ENCODE peak calls at places on chromosomes 3 and 15, in ten cellular contexts. D is SK-N-MC, Q is GM12892, P is endothelial cell of umbilical vein, S is GM23338, Y is esophagus muscularis mucosa, I is stomach, Z is upper lobe of left lung, J is HepG2, X is HL-60. V is an unnamed sample.

GRCh38 chr3:42498034-42498433 is 4.4 kb upstream of the VIPR1 start:
- DNase-seq in D (no peak), Q (no peak), P (no peak), S (no peak), Y (no peak), I (peak), Z (peak), J (no peak), X (no peak), V (peak)

GRCh38 chr3:8937064-8938020 is 25.9 kb downstream of the RAD18 start:
- DNase-seq in D (no peak), Q (no peak), P (peak), S (no peak), Y (no peak), I (no peak), Z (no peak), J (peak), X (no peak), V (no peak)

GRCh38 chr15:40825661-40826088 is 2.8 kb downstream of the PPP1R14D start:
- DNase-seq in D (no peak), Q (no peak), P (no peak), S (no peak), Y (no peak), I (peak), Z (no peak), J (peak), X (no peak), V (no peak)

GRCh38 chr3:177683619-177684018 is 486.3 kb upstream of the TBL1XR1 start:
- DNase-seq in D (no peak), Q (no peak), P (no peak), S (no peak), Y (no peak), I (no peak), Z (no peak), J (no peak), X (no peak), V (no peak)

GRCh38 chr15:22224241-22224671 is 143.9 kb downstream of the OR4M2 start:
- DNase-seq in D (no peak), Q (no peak), P (no peak), S (no peak), Y (no peak), I (no peak), Z (peak), J (no peak), X (no peak), V (no peak)

GRCh38 chr3:140821493-140821892 is 120.1 kb upstream of the SLC25A36 start:
- DNase-seq in D (no peak), Q (no peak), P (no peak), S (no peak), Y (no peak), I (no peak), Z (no peak), J (no peak), X (no peak), V (no peak)

GRCh38 chr3:196117809-196118208 is 35.9 kb upstream of the TFRC start:
- DNase-seq in D (no peak), Q (no peak), P (no peak), S (no peak), Y (no peak), I (no peak), Z (no peak), J (no peak), X (peak), V (no peak)

GRCh38 chr3:135329479-135329878 is 534.4 kb downstream of the EPHB1 start:
- DNase-seq in D (no peak), Q (no peak), P (no peak), S (no peak), Y (peak), I (no peak), Z (no peak), J (no peak), X (no peak), V (no peak)

GRCh38 chr3:161069441-161070251 is 35.5 kb downstream of the B3GALNT1 start:
- DNase-seq in D (no peak), Q (peak), P (peak), S (no peak), Y (no peak), I (no peak), Z (peak), J (no peak), X (no peak), V (no peak)

GRCh38 chr3:11995061-11995460 is 9.1 kb upstream of the SYN2 start:
- DNase-seq in D (no peak), Q (no peak), P (no peak), S (peak), Y (no peak), I (no peak), Z (no peak), J (no peak), X (no peak), V (no peak)

GRCh38 chr3:129211772-129212171 is 28.1 kb upstream of the CNBP start:
- DNase-seq in D (no peak), Q (no peak), P (peak), S (no peak), Y (no peak), I (peak), Z (peak), J (peak), X (no peak), V (peak)
- TF ChIP-seq POLR2AphosphoS5 in D (no peak), Q (no peak), P (no peak), S (no peak), Y (no peak), I (peak), Z (peak), J (no peak), X (no peak), V (no peak)

DNA sequence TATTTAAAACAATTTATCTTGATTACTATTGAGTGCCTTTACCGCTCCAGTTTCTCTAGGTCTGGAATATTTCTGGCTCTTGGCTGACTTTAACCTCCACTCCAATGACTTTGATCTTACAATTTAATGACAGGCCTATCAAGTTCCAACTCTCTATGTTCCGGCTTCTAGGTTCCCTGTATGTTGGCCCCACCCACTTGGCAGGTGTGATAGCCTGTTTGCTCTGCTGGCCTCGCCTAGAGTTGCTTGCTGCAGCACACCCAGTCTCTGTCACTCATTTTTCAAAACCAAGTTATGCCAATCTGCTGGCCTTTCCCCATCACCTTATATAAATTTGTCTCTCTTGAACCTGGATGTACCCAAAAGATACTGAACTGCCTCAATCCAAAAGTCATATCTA is 428.0 kb downstream of the ROBO1 start:
- DNase-seq in D (no peak), Q (no peak), P (no peak), S (no peak), Y (no peak), I (peak), Z (no peak), J (no peak), X (no peak), V (no peak)
- TF ChIP-seq POLR2AphosphoS5 in D (no peak), Q (no peak), P (no peak), S (no peak), Y (no peak), I (no peak), Z (no peak), J (no peak), X (no peak), V (no peak)

GRCh38 chr15:88898736-88899135 is 3.4 kb upstream of the HAPLN3 start:
- DNase-seq in D (no peak), Q (no peak), P (no peak), S (peak), Y (no peak), I (no peak), Z (no peak), J (no peak), X (no peak), V (no peak)
- TF ChIP-seq POLR2AphosphoS5 in D (no peak), Q (no peak), P (no peak), S (peak), Y (no peak), I (no peak), Z (no peak), J (no peak), X (no peak), V (no peak)

DNA sequence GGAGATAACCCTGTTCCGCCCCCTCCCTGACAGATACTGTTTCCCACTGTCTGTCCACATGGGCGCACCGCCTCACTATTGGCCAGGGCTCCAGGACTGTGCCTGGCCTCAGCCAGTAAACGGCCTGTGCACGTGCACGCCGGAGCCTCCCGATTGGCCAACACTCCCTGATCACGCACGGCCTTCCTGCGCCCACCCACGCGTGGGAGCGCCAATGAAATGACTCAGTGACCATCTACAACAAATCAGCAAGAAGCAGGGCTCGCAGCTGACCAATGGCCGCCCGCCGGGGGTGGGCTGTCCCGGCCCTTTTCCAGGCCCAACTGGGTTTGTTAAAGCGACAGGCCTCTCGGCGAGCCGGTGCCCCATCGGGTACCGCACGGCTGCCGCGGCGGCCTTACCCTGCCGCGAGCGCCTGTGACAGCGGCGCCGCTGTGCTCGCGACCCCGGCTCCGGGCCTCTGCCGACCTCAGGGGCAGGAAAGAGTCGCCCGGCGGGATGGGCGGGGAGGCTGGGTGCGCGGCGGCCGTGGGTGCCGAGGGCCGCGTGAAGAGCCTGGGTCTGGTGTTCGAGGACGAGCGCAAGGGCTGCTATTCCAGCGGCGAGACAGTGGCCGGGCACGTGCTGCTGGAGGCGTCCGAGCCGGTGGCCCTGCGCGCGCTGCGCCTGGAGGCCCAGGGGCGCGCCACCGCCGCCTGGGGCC is at the start of gene ARRDC4:
- DNase-seq in D (peak), Q (no peak), P (peak), S (peak), Y (peak), I (peak), Z (peak), J (peak), X (peak), V (peak)
- TF ChIP-seq POLR2AphosphoS5 in D (no peak), Q (no peak), P (no peak), S (peak), Y (peak), I (peak), Z (peak), J (no peak), X (no peak), V (peak)

GRCh38 chr3:100994809-100995208 is 1.6 kb upstream of the ABI3BP start:
- DNase-seq in D (no peak), Q (no peak), P (no peak), S (no peak), Y (no peak), I (no peak), Z (no peak), J (no peak), X (no peak), V (no peak)

GRCh38 chr3:100994187-100994586 is 966 bp upstream of the ABI3BP start:
- DNase-seq in D (no peak), Q (no peak), P (no peak), S (no peak), Y (no peak), I (no peak), Z (no peak), J (no peak), X (no peak), V (no peak)

GRCh38 chr3:100993309-100993708 is at the start of gene ABI3BP:
- DNase-seq in D (peak), Q (no peak), P (peak), S (no peak), Y (no peak), I (peak), Z (peak), J (no peak), X (no peak), V (peak)

GRCh38 chr3:100988080-100988479 is 5.1 kb downstream of the ABI3BP start:
- DNase-seq in D (no peak), Q (no peak), P (no peak), S (no peak), Y (no peak), I (no peak), Z (no peak), J (no peak), X (no peak), V (no peak)

GRCh38 chr3:100992086-100993033 is 861 bp downstream of the ABI3BP start:
- DNase-seq in D (peak), Q (no peak), P (peak), S (no peak), Y (no peak), I (no peak), Z (peak), J (no peak), X (no peak), V (no peak)
- TF ChIP-seq POLR2AphosphoS5 in D (peak), Q (no peak), P (no peak), S (no peak), Y (peak), I (no peak), Z (no peak), J (no peak), X (no peak), V (no peak)

DNA sequence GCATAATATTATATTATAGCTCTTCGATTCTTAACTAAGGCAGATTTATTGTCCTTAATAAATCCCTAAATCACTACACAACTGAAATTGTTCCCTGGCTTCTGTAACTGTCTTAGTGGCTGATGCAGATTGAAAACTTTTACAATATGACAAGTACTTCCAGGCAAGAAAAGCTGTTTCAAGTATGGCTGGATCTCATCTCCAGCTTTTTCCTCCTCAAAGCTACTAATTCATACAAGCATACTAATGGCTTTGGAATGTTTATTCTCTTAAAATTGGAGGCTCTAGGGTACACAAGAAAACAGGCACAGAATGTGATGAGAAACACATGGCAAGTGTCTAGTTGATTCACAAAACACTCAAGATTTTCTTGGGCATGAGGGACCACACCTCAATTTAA is 351.5 kb upstream of the ICE2 start:
- DNase-seq in D (no peak), Q (no peak), P (no peak), S (no peak), Y (no peak), I (no peak), Z (no peak), J (no peak), X (no peak), V (no peak)
- TF ChIP-seq POLR2AphosphoS5 in D (no peak), Q (no peak), P (no peak), S (no peak), Y (no peak), I (no peak), Z (no peak), J (no peak), X (no peak), V (no peak)

GRCh38 chr15:41999290-42000285 is 21.3 kb downstream of the PLA2G4E start:
- DNase-seq in D (no peak), Q (no peak), P (no peak), S (no peak), Y (no peak), I (no peak), Z (no peak), J (no peak), X (no peak), V (no peak)
- TF ChIP-seq POLR2AphosphoS5 in D (no peak), Q (no peak), P (no peak), S (no peak), Y (no peak), I (no peak), Z (no peak), J (no peak), X (no peak), V (no peak)

DNA sequence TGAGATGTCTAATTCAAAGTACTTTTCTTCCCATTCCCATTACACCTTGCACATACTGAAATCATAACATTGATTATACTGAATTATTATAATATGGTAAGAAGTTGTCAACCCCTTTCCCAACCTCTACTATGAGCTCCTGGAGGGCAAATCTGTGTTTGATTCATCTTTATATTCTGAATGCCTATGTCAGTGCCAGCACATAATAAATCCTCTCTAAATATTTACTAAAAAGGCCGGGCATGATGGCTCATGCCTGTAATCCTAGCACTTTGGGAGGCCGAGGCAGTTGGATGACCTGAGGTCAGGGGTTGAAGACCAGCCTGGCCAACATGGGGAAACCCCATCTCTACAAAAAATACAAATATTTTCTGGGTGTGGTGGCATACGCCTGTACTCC is 392.5 kb upstream of the CADM2 start:
- DNase-seq in D (no peak), Q (no peak), P (no peak), S (no peak), Y (no peak), I (no peak), Z (no peak), J (no peak), X (no peak), V (no peak)
- TF ChIP-seq POLR2AphosphoS5 in D (no peak), Q (no peak), P (no peak), S (no peak), Y (no peak), I (no peak), Z (no peak), J (no peak), X (no peak), V (no peak)

DNA sequence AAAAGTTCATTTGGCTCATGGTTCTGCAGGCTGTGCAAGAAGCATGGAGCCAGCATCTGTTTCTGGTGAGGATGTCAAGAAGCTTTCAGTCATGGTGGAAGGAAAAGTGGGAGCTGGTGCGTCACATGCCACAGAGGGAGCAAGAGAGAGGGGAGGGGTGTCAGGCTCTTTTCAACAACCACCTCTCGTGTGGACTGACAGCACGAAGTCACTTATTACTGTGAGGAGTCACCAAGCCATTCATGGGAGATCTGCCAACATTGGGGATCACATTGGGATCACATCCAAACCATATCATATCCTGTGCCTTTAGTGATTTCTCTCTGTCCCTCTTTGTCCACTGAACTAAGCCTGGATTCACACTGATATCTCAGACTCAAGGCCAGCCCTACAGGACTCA is 132.0 kb downstream of the KLF13 start:
- DNase-seq in D (no peak), Q (no peak), P (no peak), S (no peak), Y (no peak), I (peak), Z (no peak), J (no peak), X (no peak), V (peak)
- TF ChIP-seq POLR2AphosphoS5 in D (no peak), Q (no peak), P (no peak), S (no peak), Y (no peak), I (no peak), Z (no peak), J (no peak), X (no peak), V (no peak)

DNA sequence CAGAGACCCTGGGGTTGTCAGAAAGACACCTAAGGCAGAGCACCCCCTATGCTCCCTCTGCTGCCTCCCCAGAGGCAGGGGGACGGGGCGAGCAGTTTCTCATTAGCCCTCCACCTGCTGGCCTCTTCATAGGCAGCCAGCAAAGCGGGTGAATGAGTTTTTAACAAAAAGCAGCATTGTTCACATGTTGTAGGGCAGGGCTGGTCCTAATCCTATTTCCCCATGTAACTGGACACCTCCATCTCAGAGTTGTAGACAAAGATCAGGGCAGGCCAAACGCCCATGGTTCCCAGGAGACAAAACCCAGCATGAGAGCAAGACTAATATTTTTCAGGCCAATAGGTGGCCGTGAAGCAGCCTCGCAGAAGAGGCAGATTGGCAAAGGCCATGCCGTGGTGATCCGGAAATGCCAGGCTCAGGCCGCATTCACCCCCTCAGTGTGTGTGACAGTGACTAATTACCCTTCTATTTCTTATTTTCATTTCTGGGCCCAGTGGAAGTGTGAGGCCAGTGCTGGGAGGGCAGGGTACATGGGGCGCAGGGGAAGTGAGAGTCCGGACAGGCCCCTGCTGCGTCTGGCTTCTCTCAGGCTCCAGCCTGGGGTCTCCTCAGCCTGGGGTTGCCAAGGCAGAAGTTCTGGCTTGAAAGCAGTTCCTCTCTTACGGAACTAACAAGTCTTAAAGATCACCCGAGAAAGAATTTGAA is 64.7 kb downstream of the BOC start:
- DNase-seq in D (no peak), Q (peak), P (peak), S (peak), Y (no peak), I (no peak), Z (no peak), J (peak), X (peak), V (no peak)
- TF ChIP-seq POLR2AphosphoS5 in D (no peak), Q (no peak), P (no peak), S (no peak), Y (peak), I (no peak), Z (no peak), J (no peak), X (no peak), V (no peak)

V was measured in suprapubic skin.